ENCODE peak calls at places on chromosomes 4 and X, in four cellular contexts. One of them, this sample, is unnamed.

GRCh38 chrX:150044556-150044955 is 106.3 kb upstream of the EOLA2 start:
- DNase-seq in AG10803: peak
- DNase-seq in AG09309: no peak
- DNase-seq in foreskin fibroblast: peak
- DNase-seq in this sample: no peak

GRCh38 chrX:21932277-21932996 is 8.1 kb upstream of the SMS start:
- DNase-seq in AG10803: peak
- DNase-seq in foreskin fibroblast: peak
- DNase-seq in AG09309: peak
- DNase-seq in this sample: no peak

GRCh38 chr4:149901128-149901527 is 85.5 kb upstream of the IQCM start:
- DNase-seq in foreskin fibroblast: no peak
- DNase-seq in AG09309: no peak
- DNase-seq in AG10803: no peak
- DNase-seq in this sample: no peak

GRCh38 chrX:106035064-106035463 is 3.5 kb downstream of the SERPINA7 start:
- DNase-seq in AG10803: no peak
- DNase-seq in foreskin fibroblast: no peak
- DNase-seq in AG09309: no peak
- DNase-seq in this sample: no peak

GRCh38 chr4:13584481-13584880 is 40.2 kb upstream of the NKX3-2 start:
- DNase-seq in AG10803: no peak
- DNase-seq in foreskin fibroblast: peak
- DNase-seq in AG09309: no peak
- DNase-seq in this sample: no peak

GRCh38 chr4:29066856-29067255 is 1653.3 kb upstream of the PCDH7 start:
- DNase-seq in AG10803: no peak
- DNase-seq in foreskin fibroblast: no peak
- DNase-seq in AG09309: no peak
- DNase-seq in this sample: no peak

GRCh38 chrX:112834016-112834855 is 6.4 kb downstream of the AMOT start:
- DNase-seq in foreskin fibroblast: peak
- DNase-seq in AG09309: peak
- DNase-seq in AG10803: peak
- DNase-seq in this sample: no peak

GRCh38 chr4:108118505-108118904 is 50.2 kb downstream of the LEF1 start:
- DNase-seq in AG10803: no peak
- DNase-seq in AG09309: no peak
- DNase-seq in foreskin fibroblast: peak
- DNase-seq in this sample: no peak

GRCh38 chrX:31320740-31321139 is 248.9 kb upstream of the FTHL17 start:
- DNase-seq in AG10803: no peak
- DNase-seq in AG09309: no peak
- DNase-seq in foreskin fibroblast: no peak
- DNase-seq in this sample: no peak

GRCh38 chrX:9909254-9909653 is 57.9 kb upstream of the CLDN34 start:
- DNase-seq in AG10803: no peak
- DNase-seq in AG09309: no peak
- DNase-seq in foreskin fibroblast: no peak
- DNase-seq in this sample: no peak

GRCh38 chrX:134803551-134804183 is 145.4 kb upstream of the PLAC1 start:
- DNase-seq in AG09309: no peak
- DNase-seq in foreskin fibroblast: no peak
- DNase-seq in AG10803: no peak
- DNase-seq in this sample: no peak

GRCh38 chr4:115489284-115489683 is 375.9 kb upstream of the NDST4 start:
- DNase-seq in foreskin fibroblast: no peak
- DNase-seq in AG09309: no peak
- DNase-seq in AG10803: no peak
- DNase-seq in this sample: no peak

GRCh38 chrX:39456894-39457600 is 640.7 kb downstream of the BCOR start:
- DNase-seq in AG10803: peak
- DNase-seq in foreskin fibroblast: no peak
- DNase-seq in AG09309: no peak
- DNase-seq in this sample: no peak

GRCh38 chr4:70651864-70652506 is 14.3 kb downstream of the JCHAIN start:
- DNase-seq in AG09309: peak
- DNase-seq in foreskin fibroblast: peak
- DNase-seq in AG10803: peak
- DNase-seq in this sample: no peak

GRCh38 chr4:121073672-121074386 is 1.5 kb upstream of the NDNF start:
- DNase-seq in AG10803: no peak
- DNase-seq in AG09309: no peak
- DNase-seq in foreskin fibroblast: no peak
- DNase-seq in this sample: no peak

GRCh38 chrX:95885074-95885473 is 799.6 kb upstream of the DIAPH2 start:
- DNase-seq in AG09309: no peak
- DNase-seq in foreskin fibroblast: peak
- DNase-seq in AG10803: no peak
- DNase-seq in this sample: no peak

GRCh38 chr4:7971881-7972500 is 32.3 kb upstream of the AFAP1 start:
- DNase-seq in AG10803: no peak
- DNase-seq in foreskin fibroblast: no peak
- DNase-seq in AG09309: no peak
- DNase-seq in this sample: no peak

GRCh38 chrX:138858946-138859345 is 147.4 kb upstream of the FGF13 start:
- DNase-seq in AG10803: peak
- DNase-seq in foreskin fibroblast: peak
- DNase-seq in AG09309: no peak
- DNase-seq in this sample: no peak

GRCh38 chrX:40170830-40171512 is 73.2 kb upstream of the BCOR start:
- DNase-seq in foreskin fibroblast: no peak
- DNase-seq in AG09309: no peak
- DNase-seq in AG10803: no peak
- DNase-seq in this sample: no peak

GRCh38 chrX:53223068-53223693 is 1.8 kb downstream of the KDM5C start:
- DNase-seq in foreskin fibroblast: peak
- DNase-seq in AG09309: no peak
- DNase-seq in AG10803: peak
- DNase-seq in this sample: no peak

GRCh38 chrX:41381685-41382084 is 47.7 kb downstream of the DDX3X start:
- DNase-seq in foreskin fibroblast: peak
- DNase-seq in AG09309: peak
- DNase-seq in AG10803: peak
- DNase-seq in this sample: no peak

GRCh38 chr4:104486702-104487101 is 8.0 kb downstream of the CXXC4 start:
- DNase-seq in AG09309: no peak
- DNase-seq in foreskin fibroblast: no peak
- DNase-seq in AG10803: no peak
- DNase-seq in this sample: no peak

GRCh38 chr4:119493419-119493818 is 135.2 kb downstream of the PDE5A start:
- DNase-seq in AG09309: no peak
- DNase-seq in AG10803: peak
- DNase-seq in foreskin fibroblast: peak
- DNase-seq in this sample: no peak
- TF ChIP-seq CTCF in AG09309: no peak
- TF ChIP-seq CTCF in AG10803: peak
- TF ChIP-seq CTCF in foreskin fibroblast: peak
- TF ChIP-seq CTCF in this sample: peak

GRCh38 chrX:47618923-47619485 is 653 bp downstream of the SYN1 start:
- DNase-seq in foreskin fibroblast: no peak
- DNase-seq in AG09309: no peak
- DNase-seq in AG10803: no peak
- DNase-seq in this sample: no peak

GRCh38 chrX:47620303-47620685 is 637 bp upstream of the SYN1 start:
- DNase-seq in AG10803: no peak
- DNase-seq in foreskin fibroblast: no peak
- DNase-seq in AG09309: no peak
- DNase-seq in this sample: no peak

GRCh38 chrX:47623540-47624027 is 3.9 kb upstream of the SYN1 start:
- DNase-seq in AG10803: peak
- DNase-seq in foreskin fibroblast: peak
- DNase-seq in AG09309: peak
- DNase-seq in this sample: peak

GRCh38 chrX:47621851-47622250 is 2.2 kb upstream of the SYN1 start:
- DNase-seq in AG10803: no peak
- DNase-seq in foreskin fibroblast: no peak
- DNase-seq in AG09309: no peak
- DNase-seq in this sample: no peak

GRCh38 chrX:47619486-47620302 is at the start of gene SYN1:
- DNase-seq in foreskin fibroblast: peak
- DNase-seq in AG10803: peak
- DNase-seq in AG09309: peak
- DNase-seq in this sample: peak
- TF ChIP-seq CTCF in foreskin fibroblast: no peak
- TF ChIP-seq CTCF in AG10803: no peak
- TF ChIP-seq CTCF in AG09309: no peak
- TF ChIP-seq CTCF in this sample: peak

DNA sequence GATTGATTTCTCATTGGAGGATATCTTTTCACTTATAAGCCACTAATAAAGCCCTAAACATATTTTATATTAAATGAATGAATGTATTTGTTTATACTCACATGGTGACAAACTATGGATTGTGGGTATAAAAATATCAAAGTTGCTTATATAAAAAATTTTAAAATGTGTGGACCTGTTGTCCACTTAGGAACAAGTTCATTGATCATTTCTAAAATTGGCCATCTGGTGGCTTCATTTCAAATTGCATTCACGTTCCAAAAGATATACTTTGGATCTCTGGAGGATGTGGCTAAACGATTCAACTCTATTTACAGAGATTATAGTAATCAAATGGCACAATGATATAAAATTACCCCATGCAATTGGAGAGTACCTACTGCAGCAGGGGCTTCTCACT is 32.5 kb downstream of the FSTL5 start:
- DNase-seq in foreskin fibroblast: peak
- DNase-seq in AG09309: no peak
- DNase-seq in AG10803: no peak
- DNase-seq in this sample: no peak
- TF ChIP-seq CTCF in foreskin fibroblast: no peak
- TF ChIP-seq CTCF in AG09309: peak
- TF ChIP-seq CTCF in AG10803: peak
- TF ChIP-seq CTCF in this sample: no peak

GRCh38 chr4:47839259-47839658 is 1.4 kb upstream of the CORIN start:
- DNase-seq in AG10803: peak
- DNase-seq in foreskin fibroblast: peak
- DNase-seq in AG09309: peak
- DNase-seq in this sample: no peak
- TF ChIP-seq CTCF in AG10803: peak
- TF ChIP-seq CTCF in foreskin fibroblast: peak
- TF ChIP-seq CTCF in AG09309: peak
- TF ChIP-seq CTCF in this sample: peak

GRCh38 chr4:102420563-102421221 is 75.4 kb upstream of the SLC39A8 start:
- DNase-seq in AG10803: peak
- DNase-seq in foreskin fibroblast: peak
- DNase-seq in AG09309: no peak
- DNase-seq in this sample: no peak
- TF ChIP-seq CTCF in AG10803: peak
- TF ChIP-seq CTCF in foreskin fibroblast: no peak
- TF ChIP-seq CTCF in AG09309: peak
- TF ChIP-seq CTCF in this sample: peak

DNA sequence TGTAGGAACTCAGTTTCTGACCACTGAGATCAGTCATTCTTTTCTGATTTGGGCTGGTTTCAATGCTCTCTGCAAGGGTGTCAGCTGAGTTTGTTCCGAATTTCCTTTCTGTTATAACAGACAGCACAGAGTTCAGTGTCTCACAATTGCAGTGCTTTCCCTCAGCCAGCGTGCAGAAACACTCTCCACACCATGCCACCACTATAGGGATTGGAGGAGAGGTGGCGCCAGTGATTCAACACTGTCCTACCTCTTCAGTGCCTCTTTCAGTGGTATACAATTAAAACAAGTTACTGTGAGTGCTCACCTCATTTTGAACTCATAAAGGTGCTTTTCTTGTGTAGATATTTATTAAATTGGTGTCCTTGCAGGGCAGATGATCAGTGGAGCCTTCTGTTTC is 413.2 kb upstream of the CXorf51B start:
- DNase-seq in AG10803: no peak
- DNase-seq in AG09309: no peak
- DNase-seq in foreskin fibroblast: no peak
- DNase-seq in this sample: no peak
- TF ChIP-seq CTCF in AG10803: no peak
- TF ChIP-seq CTCF in AG09309: no peak
- TF ChIP-seq CTCF in foreskin fibroblast: no peak
- TF ChIP-seq CTCF in this sample: no peak

This sample was measured in D721Med.